ENCODE peak calls at places on chromosomes 3 and 15, in eight cellular contexts. C, E, H, G, A, R, F and P are unnamed samples.

GRCh38 chr15:22888120-22888859 is 49.8 kb downstream of the NIPA2 start:
- DNase-seq in E (no peak), C (peak), R (no peak), F (no peak), A (peak), H (no peak), G (no peak), P (no peak)

GRCh38 chr3:128095222-128095703 is 28.3 kb downstream of the RUVBL1 start:
- DNase-seq in G (peak), A (peak), H (peak), R (peak), E (peak), F (peak), C (peak), P (peak)

GRCh38 chr3:105364113-105364512 is 2.6 kb upstream of the ALCAM start:
- DNase-seq in G (no peak), C (peak), A (peak), E (no peak), F (no peak), R (no peak), H (no peak), P (no peak)

GRCh38 chr3:34212175-34212574 is 413.7 kb downstream of the PDCD6IP start:
- DNase-seq in F (no peak), C (no peak), R (no peak), H (no peak), E (no peak), A (peak), G (no peak), P (no peak)

GRCh38 chr3:104316118-104316517 is 1050.6 kb upstream of the ALCAM start:
- DNase-seq in G (no peak), R (no peak), F (no peak), C (no peak), A (no peak), H (no peak), E (no peak), P (no peak)

GRCh38 chr3:10495614-10496013 is 9.8 kb downstream of the ATP2B2 start:
- DNase-seq in R (no peak), G (no peak), E (no peak), C (no peak), A (no peak), F (no peak), H (no peak), P (no peak)

GRCh38 chr15:34106423-34106822 is 4.5 kb downstream of the PGBD4 start:
- DNase-seq in F (no peak), C (no peak), E (no peak), G (no peak), H (no peak), R (no peak), A (no peak), P (no peak)

GRCh38 chr15:71093089-71094024 is 21.9 kb upstream of the THSD4 start:
- DNase-seq in E (no peak), F (peak), R (no peak), H (no peak), A (peak), G (no peak), C (peak), P (no peak)

GRCh38 chr15:75620043-75620775 is 5.3 kb downstream of the SNUPN start:
- DNase-seq in E (no peak), R (no peak), G (no peak), F (no peak), A (peak), H (no peak), C (no peak), P (no peak)

GRCh38 chr3:161356287-161356686 is 15.0 kb downstream of the SPTSSB start:
- DNase-seq in F (no peak), E (no peak), C (no peak), H (no peak), A (no peak), G (no peak), R (no peak), P (no peak)

GRCh38 chr15:91821458-91821857 is 32.0 kb upstream of the SLCO3A1 start:
- DNase-seq in R (no peak), H (no peak), G (no peak), E (no peak), A (peak), F (no peak), C (no peak), P (no peak)

GRCh38 chr15:85592148-85592547 is 202.6 kb downstream of the KLHL25 start:
- DNase-seq in F (no peak), A (peak), G (no peak), C (peak), E (no peak), R (no peak), H (no peak), P (no peak)

GRCh38 chr3:31277582-31277981 is 255.1 kb upstream of the STT3B start:
- DNase-seq in E (no peak), R (no peak), H (no peak), G (no peak), A (no peak), C (no peak), F (no peak), P (no peak)